ENCODE peak calls at places on chromosomes 3 and 15, in six cellular contexts. X is left lung, T is tibial nerve, S is HFF-Myc, R is heart left ventricle, I is cardiac fibroblast. J is an unnamed sample.

GRCh38 chr3:34022147-34022546 is 223.7 kb downstream of the PDCD6IP start:
- DNase-seq in X (no peak), I (no peak), R (no peak), S (no peak), T (no peak), J (no peak)

GRCh38 chr3:44924102-44925084 is 50.0 kb downstream of the TGM4 start:
- DNase-seq in T (no peak), S (no peak), I (peak; percentile 85), X (no peak), R (no peak), J (peak; percentile 78)

GRCh38 chr3:112128843-112129727 is 4.0 kb downstream of the GCSAM start:
- DNase-seq in I (peak; percentile 21), S (no peak), R (no peak), X (no peak), T (no peak), J (peak; percentile 21)

GRCh38 chr3:67635806-67636205 is 18.6 kb downstream of the SUCLG2 start:
- DNase-seq in R (no peak), T (no peak), I (peak; percentile 15), X (no peak), S (no peak), J (peak; percentile 21)

GRCh38 chr3:177647876-177648275 is 450.6 kb upstream of the TBL1XR1 start:
- DNase-seq in R (no peak), T (no peak), X (no peak), I (no peak), S (no peak), J (no peak)

GRCh38 chr15:38564557-38565286 is at the start of gene RASGRP1:
- DNase-seq in X (peak; percentile 74), R (peak; percentile 50), T (no peak), I (peak; percentile 46), S (no peak), J (peak; percentile 10)

GRCh38 chr3:172859035-172859434 is 108.5 kb downstream of the ECT2 start:
- DNase-seq in I (no peak), S (no peak), T (no peak), X (no peak), R (no peak), J (no peak)

GRCh38 chr3:8443829-8444791 is 57.5 kb upstream of the LMCD1 start:
- DNase-seq in R (peak; percentile 87), X (peak; percentile 88), T (peak; percentile 47), S (peak; percentile 88), I (peak; percentile 100), J (peak; percentile 97)

GRCh38 chr3:114274929-114275328 is 18.9 kb upstream of the TIGIT start:
- DNase-seq in T (no peak), R (no peak), I (peak; percentile 17), X (no peak), S (no peak), J (peak; percentile 52)

GRCh38 chr15:91866971-91867372 is 13.5 kb downstream of the SLCO3A1 start:
- DNase-seq in T (no peak), S (no peak), X (peak; percentile 86), I (peak; percentile 51), R (peak; percentile 67), J (peak; percentile 79)

GRCh38 chr15:83323296-83323711 is 38.8 kb upstream of the BNC1 start:
- DNase-seq in S (peak; percentile 97), I (peak; percentile 89), R (peak; percentile 13), X (no peak), T (no peak), J (peak; percentile 75)

GRCh38 chr3:167106456-167106855 is 273.6 kb downstream of the ZBBX start:
- DNase-seq in I (no peak), X (no peak), T (no peak), R (no peak), S (no peak), J (no peak)

GRCh38 chr3:127228866-127229265 is 35.9 kb downstream of the PRR23E start:
- DNase-seq in S (no peak), T (no peak), I (no peak), X (no peak), R (no peak), J (no peak)

GRCh38 chr3:10404377-10404776 is 83.5 kb upstream of the SEC13 start:
- DNase-seq in T (no peak), X (no peak), I (no peak), S (no peak), R (no peak), J (no peak)

GRCh38 chr15:51190424-51191068 is 95.8 kb upstream of the TNFAIP8L3 start:
- DNase-seq in I (no peak), X (no peak), T (no peak), R (peak; percentile 51), S (no peak), J (no peak)

GRCh38 chr15:63347074-63347859 is 34.4 kb downstream of the CA12 start:
- DNase-seq in R (no peak), X (no peak), T (no peak), S (no peak), I (peak; percentile 47), J (peak; percentile 48)

GRCh38 chr3:56970401-56971002 is 90.0 kb upstream of the SPATA12 start:
- DNase-seq in S (no peak), I (peak; percentile 68), T (no peak), R (no peak), X (no peak), J (peak; percentile 48)

GRCh38 chr3:30154853-30155252 is 451.5 kb upstream of the TGFBR2 start:
- DNase-seq in X (no peak), T (no peak), S (no peak), I (no peak), R (no peak), J (no peak)

GRCh38 chr3:54165865-54166264 is 43.5 kb downstream of the CACNA2D3 start:
- DNase-seq in T (no peak), R (no peak), S (no peak), X (no peak), I (no peak), J (no peak)

GRCh38 chr3:14363976-14364375 is 38.4 kb upstream of the SLC6A6 start:
- DNase-seq in I (no peak), R (no peak), S (no peak), T (no peak), X (no peak), J (no peak)

GRCh38 chr3:195440379-195440778 is 2.4 kb downstream of the ACAP2 start:
- DNase-seq in I (no peak), T (no peak), S (no peak), X (no peak), R (no peak), J (no peak)

GRCh38 chr3:195441971-195442572 is 748 bp downstream of the ACAP2 start:
- DNase-seq in T (no peak), R (peak; percentile 56), S (no peak), X (peak; percentile 59), I (peak; percentile 41), J (peak; percentile 39)

GRCh38 chr3:195441476-195441970 is 1.3 kb downstream of the ACAP2 start:
- DNase-seq in S (no peak), X (no peak), T (no peak), I (peak; percentile 13), R (no peak), J (peak; percentile 28)

GRCh38 chr3:195442573-195443390 is at the start of gene ACAP2:
- DNase-seq in R (peak; percentile 100), I (peak; percentile 100), X (peak; percentile 100), S (peak; percentile 94), T (peak; percentile 98), J (peak; percentile 99)

DNA sequence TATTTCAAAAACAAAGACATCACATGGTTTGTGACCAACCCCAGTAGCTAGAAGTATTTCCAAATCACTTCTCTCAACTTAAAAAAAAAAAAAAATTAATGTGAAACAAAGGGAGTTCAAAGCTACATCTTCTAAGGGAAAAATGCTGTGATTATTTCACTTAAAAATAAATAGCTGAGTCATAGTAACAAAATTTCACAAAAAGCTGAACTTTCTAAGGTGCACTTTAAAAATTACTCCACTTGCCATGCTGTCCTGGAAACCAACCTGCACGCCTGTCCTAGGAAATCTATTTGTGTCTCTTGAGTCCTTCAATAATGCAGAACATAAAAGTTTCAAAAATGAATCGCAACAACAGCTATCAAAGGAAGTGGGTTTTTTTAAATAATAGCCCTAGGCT is 1.8 kb downstream of the ACAP2 start:
- DNase-seq in R (no peak), X (no peak), T (no peak), I (peak; percentile 18), S (no peak), J (peak; percentile 34)
- H3K4me3 ChIP-seq in R (peak overlapping the region; percentile 99), X (peak overlapping the region; percentile 98), T (peak overlapping the region; percentile 88), I (peak overlapping the region; percentile 87), S (peak overlapping the region; percentile 90), J (peak overlapping the region; percentile 92)

DNA sequence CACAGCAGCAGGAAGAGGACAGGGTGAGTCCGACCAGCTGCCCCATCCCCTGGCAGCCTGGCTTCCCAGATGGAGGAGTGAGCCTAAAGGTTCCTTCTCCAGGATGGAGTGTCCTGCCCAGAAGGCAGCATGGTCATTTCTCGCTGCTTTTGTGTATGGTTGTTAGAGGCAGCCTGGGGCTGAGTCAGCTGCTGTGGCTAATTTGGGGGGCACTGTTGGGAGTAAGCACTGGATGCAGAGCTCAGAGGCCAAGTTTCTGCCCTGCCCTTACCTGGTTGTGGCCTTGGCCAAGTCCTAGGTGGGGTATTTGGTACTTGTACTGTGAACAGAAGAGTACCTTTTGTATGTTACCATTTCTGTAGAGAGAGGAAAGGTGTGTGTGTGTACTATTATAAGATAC is 78.6 kb downstream of the ADAMTS7 start:
- DNase-seq in X (no peak), I (no peak), S (no peak), R (no peak), T (no peak), J (no peak)
- TF ChIP-seq CTCF in X (no peak), I (no peak), S (no peak), R (no peak), T (no peak), J (no peak)

GRCh38 chr3:31542246-31542645 is 9.5 kb downstream of the STT3B start:
- DNase-seq in R (no peak), I (no peak), S (no peak), T (no peak), X (no peak), J (no peak)

GRCh38 chr3:31541102-31541501 is 8.4 kb downstream of the STT3B start:
- DNase-seq in T (no peak), R (no peak), S (no peak), X (no peak), I (no peak), J (no peak)

GRCh38 chr3:31536417-31536991 is 3.8 kb downstream of the STT3B start:
- DNase-seq in I (peak; percentile 29), S (no peak), R (no peak), T (no peak), X (no peak), J (peak; percentile 44)

GRCh38 chr3:31543375-31543774 is 10.7 kb downstream of the STT3B start:
- DNase-seq in S (no peak), I (peak; percentile 35), T (no peak), R (no peak), X (no peak), J (peak; percentile 68)

GRCh38 chr3:31539275-31539674 is 6.5 kb downstream of the STT3B start:
- DNase-seq in R (no peak), T (no peak), X (no peak), S (no peak), I (no peak), J (no peak)
- H3K4me3 ChIP-seq in R (no peak overlapping the region), T (no peak overlapping the region), X (no peak overlapping the region), S (no peak overlapping the region), I (no peak overlapping the region), J (no peak overlapping the region)

DNA sequence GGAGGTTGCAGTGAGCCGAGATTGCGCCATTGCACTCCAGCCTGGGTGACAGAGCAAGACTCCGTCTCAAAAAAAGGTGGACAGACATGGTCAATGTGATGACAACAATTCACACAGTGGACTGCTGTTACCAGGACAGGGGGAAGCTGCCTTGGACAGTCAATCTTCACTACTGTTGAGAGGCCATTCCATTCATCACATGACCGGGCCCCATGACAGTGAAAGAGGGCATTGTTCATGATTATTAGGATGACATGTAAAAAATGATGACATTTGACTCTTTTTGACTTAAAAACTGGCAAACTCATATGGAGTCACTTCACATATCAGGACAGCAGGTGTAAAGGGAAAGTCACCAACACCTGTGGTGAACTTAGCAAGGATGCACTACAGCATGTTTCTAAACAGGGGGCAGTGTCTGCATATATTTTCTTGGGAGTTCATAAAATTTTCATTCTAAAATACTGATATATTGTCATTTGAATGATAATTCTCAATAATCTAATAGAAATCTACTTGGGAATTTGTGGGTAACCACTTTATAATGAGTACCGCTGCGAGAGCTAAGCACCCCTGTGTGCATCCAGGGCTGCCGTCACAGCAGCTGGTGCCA is 34.2 kb upstream of the LDHAL6B start:
- DNase-seq in T (no peak), X (no peak), R (no peak), I (no peak), S (no peak), J (no peak)
- TF ChIP-seq CTCF in T (no peak), X (no peak), R (no peak), I (peak; percentile 39), S (no peak), J (peak; percentile 11)

J was measured in fibroblast of the aortic adventitia.